ENCODE peak calls at places on chromosomes 2 and 18, in four cellular contexts. N is K562, K is HepG2, T is GM12878. P is an unnamed sample.

GRCh38 chr2:69221512-69221911 is 165.5 kb downstream of the GFPT1 start:
- DNase-seq in N (no peak), K (no peak), T (no peak), P (no peak)

GRCh38 chr2:134183679-134184078 is 70.2 kb upstream of the MGAT5 start:
- DNase-seq in N (no peak), K (no peak), T (no peak), P (no peak)

GRCh38 chr18:56124186-56124585 is 514.2 kb downstream of the TXNL1 start:
- DNase-seq in N (no peak), K (no peak), T (no peak), P (no peak)

GRCh38 chr18:13688191-13689136 is 37.9 kb downstream of the FAM210A start:
- DNase-seq in N (no peak), K (no peak), T (no peak), P (no peak)

GRCh38 chr2:182980115-182980514 is 58.1 kb downstream of the NCKAP1 start:
- DNase-seq in N (peak; percentile 24), K (peak; percentile 36), T (no peak), P (no peak)

GRCh38 chr2:152335016-152335850 is at the start of gene FMNL2:
- DNase-seq in N (peak; percentile 81), K (peak; percentile 88), T (peak; percentile 24), P (peak; percentile 57)

GRCh38 chr18:66548747-66549146 is 55.1 kb downstream of the CDH19 start:
- DNase-seq in N (no peak), K (no peak), T (no peak), P (no peak)

GRCh38 chr2:54424555-54425163 is 31.5 kb upstream of the SPTBN1 start:
- DNase-seq in N (no peak), K (peak; percentile 20), T (no peak), P (no peak)

GRCh38 chr2:235005603-235006259 is 53.9 kb downstream of the SH3BP4 start:
- DNase-seq in N (no peak), K (peak; percentile 98), T (no peak), P (peak; percentile 77)

GRCh38 chr2:231297108-231297908 is 98.2 kb upstream of the B3GNT7 start:
- DNase-seq in N (peak; percentile 68), K (peak; percentile 63), T (peak; percentile 36), P (peak; percentile 77)

GRCh38 chr2:1747065-1747941 is 3.0 kb upstream of the PXDN start:
- DNase-seq in N (no peak), K (no peak), T (no peak), P (no peak)

GRCh38 chr2:215059724-215060123 is 78.7 kb downstream of the ABCA12 start:
- DNase-seq in N (no peak), K (no peak), T (no peak), P (no peak)

GRCh38 chr2:100266126-100266525 is 56.2 kb downstream of the LONRF2 start:
- DNase-seq in N (no peak), K (no peak), T (no peak), P (no peak)

GRCh38 chr18:9091066-9091476 is 11.4 kb upstream of the NDUFV2 start:
- DNase-seq in N (no peak), K (no peak), T (no peak), P (no peak)

GRCh38 chr2:238797537-238797936 is 50.3 kb upstream of the TWIST2 start:
- DNase-seq in N (no peak), K (no peak), T (no peak), P (peak; percentile 1)

GRCh38 chr2:105645031-105645940 is 99.4 kb upstream of the NCK2 start:
- DNase-seq in N (no peak), K (no peak), T (no peak), P (peak; percentile 36)

GRCh38 chr2:105644174-105644980 is 100.3 kb upstream of the NCK2 start:
- DNase-seq in N (no peak), K (peak; percentile 41), T (no peak), P (no peak)

GRCh38 chr2:105645971-105646370 is 98.7 kb upstream of the NCK2 start:
- DNase-seq in N (no peak), K (no peak), T (no peak), P (no peak)

GRCh38 chr2:105641389-105641811 is 103.3 kb upstream of the NCK2 start:
- DNase-seq in N (no peak), K (no peak), T (no peak), P (no peak)

DNA sequence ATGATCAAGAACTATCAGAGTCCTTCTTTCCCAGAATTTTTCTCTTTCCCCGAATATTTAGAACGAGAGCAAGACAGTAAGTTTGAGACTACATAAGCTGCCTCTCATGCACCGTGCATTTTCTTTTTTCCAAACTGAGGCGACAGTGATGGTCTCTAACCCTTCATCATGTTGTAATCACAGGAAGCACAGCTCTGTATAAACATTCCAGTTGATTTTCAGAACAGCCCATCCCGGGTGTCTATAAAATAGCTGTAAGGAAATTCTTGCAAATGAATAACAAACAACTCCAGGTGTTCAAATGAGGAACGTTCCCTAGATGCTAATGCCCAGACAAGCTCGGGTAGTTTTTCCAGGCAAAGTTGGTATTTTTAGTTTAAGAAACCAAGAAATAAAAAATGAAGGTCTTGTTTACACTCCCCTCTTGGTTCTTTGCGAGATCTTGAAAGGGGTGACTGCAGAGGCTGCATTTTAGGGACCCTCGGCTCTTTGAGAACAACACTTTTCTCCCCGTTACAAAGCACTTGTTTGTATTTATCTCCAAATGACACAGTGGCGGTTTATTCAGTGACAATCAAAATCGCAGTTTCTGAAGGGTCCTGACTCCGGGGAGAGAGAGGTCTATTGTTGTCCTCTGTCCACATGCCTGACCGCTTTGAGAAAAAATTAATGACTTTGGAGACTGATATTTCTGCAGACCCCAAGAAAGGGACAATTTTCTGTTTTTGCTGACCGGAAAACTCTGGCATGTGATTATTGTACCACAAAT is 101.1 kb upstream of the NCK2 start:
- DNase-seq in N (no peak), K (peak; percentile 28), T (no peak), P (no peak)
- TF ChIP-seq ATF2 in N (no peak), K (no peak), T (no peak), P (no peak)

GRCh38 chr2:36655456-36655855 is 41.1 kb upstream of the VIT start:
- DNase-seq in N (no peak), K (no peak), T (no peak), P (no peak)

GRCh38 chr2:36650031-36650430 is 46.5 kb upstream of the VIT start:
- DNase-seq in N (no peak), K (peak; percentile 83), T (no peak), P (no peak)

GRCh38 chr2:36653155-36653554 is 43.4 kb upstream of the VIT start:
- DNase-seq in N (no peak), K (no peak), T (no peak), P (no peak)

GRCh38 chr2:36653967-36654694 is 42.4 kb upstream of the VIT start:
- DNase-seq in N (no peak), K (peak; percentile 70), T (no peak), P (no peak)

DNA sequence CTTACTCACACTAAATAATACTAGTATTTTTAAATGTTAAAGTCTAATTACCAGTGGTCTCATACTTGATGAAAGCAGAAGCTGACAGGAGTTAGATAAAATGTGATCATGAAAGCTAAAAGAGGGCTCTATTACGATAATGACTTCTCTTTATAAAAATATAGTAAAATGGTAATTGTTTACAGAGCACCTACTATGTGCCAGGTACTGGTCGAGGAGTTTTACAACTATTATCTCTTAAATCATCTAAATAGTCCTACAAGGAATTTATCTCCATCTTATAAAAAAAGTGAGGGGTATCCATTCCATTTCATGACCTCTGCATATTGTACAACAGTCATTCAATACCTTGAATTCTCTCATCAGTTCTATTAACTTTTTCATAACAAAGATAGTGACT is 46.1 kb upstream of the VIT start:
- DNase-seq in N (no peak), K (no peak), T (no peak), P (no peak)
- H3K9ac ChIP-seq in N (no peak overlapping the region), K (no peak overlapping the region), T (no peak overlapping the region), P (no peak overlapping the region)

DNA sequence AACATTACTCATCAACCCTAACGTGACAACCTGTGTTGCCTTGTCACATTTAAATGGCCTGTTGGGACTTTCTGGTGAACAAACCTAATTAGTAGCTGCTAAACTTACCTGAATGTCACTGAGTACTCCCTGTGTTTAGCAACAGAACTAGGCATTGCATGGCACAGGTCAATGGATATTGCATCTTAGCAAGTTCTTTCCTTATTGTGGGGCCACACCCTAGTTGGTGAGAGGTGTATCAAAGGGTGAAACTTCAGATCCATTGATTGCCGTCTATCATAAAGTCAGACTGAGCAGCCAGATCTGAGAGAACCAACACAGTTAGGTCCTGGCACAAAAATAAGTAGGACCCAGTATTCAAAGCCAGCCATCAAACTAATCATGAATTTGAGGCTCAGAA is 29.8 kb upstream of the ZNF385B start:
- DNase-seq in N (no peak), K (no peak), T (no peak), P (no peak)
- TF ChIP-seq ATF2 in N (no peak), K (no peak), T (no peak), P (no peak)

GRCh38 chr2:9439536-9439935 is 16.1 kb downstream of the CPSF3 start:
- DNase-seq in N (no peak), K (no peak), T (no peak), P (no peak)
- H3K9ac ChIP-seq in N (no peak overlapping the region), K (no peak overlapping the region), T (no peak overlapping the region), P (no peak overlapping the region)

GRCh38 chr2:24513672-24514071 is 22.6 kb downstream of the NCOA1 start:
- DNase-seq in N (no peak), K (no peak), T (no peak), P (no peak)

GRCh38 chr2:24515841-24516240 is 24.8 kb downstream of the NCOA1 start:
- DNase-seq in N (no peak), K (no peak), T (no peak), P (no peak)

GRCh38 chr2:24517247-24517646 is 26.2 kb downstream of the NCOA1 start:
- DNase-seq in N (no peak), K (no peak), T (no peak), P (no peak)

GRCh38 chr2:24514820-24515219 is 23.8 kb downstream of the NCOA1 start:
- DNase-seq in N (no peak), K (no peak), T (no peak), P (no peak)

GRCh38 chr2:24515335-24515734 is 24.3 kb downstream of the NCOA1 start:
- DNase-seq in N (no peak), K (no peak), T (no peak), P (no peak)
- TF ChIP-seq ATF2 in N (no peak), K (no peak), T (no peak), P (no peak)

GRCh38 chr18:23136326-23137092 is 1.2 kb downstream of the CABLES1 start:
- DNase-seq in N (no peak), K (no peak), T (no peak), P (no peak)

GRCh38 chr18:23137093-23137640 is 1.9 kb downstream of the CABLES1 start:
- DNase-seq in N (no peak), K (no peak), T (no peak), P (no peak)

GRCh38 chr18:23138470-23138869 is 3.2 kb downstream of the CABLES1 start:
- DNase-seq in N (no peak), K (no peak), T (no peak), P (no peak)

GRCh38 chr18:23135679-23136325 is 517 bp downstream of the CABLES1 start:
- DNase-seq in N (no peak), K (no peak), T (no peak), P (no peak)

DNA sequence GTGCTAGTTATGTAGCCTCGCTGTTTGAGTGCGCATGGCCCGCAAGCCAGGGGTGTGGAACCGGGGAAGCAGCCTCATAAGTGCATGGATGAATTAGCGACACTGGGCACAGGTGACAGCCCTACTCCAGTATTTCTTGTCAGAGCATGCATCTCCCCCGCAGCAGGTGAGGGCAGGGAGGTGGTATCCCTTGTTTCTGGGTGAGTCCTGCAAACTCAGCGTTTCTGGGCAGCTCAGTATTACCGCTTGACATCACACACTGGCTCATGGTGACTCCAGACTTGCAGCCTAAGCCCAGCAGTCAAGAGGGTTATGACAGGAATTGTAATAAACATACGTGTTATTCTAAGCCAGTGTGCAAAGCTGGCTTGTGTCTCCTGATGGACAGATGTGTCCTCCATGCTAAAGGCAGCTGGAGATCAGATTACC is 2.5 kb downstream of the CABLES1 start:
- DNase-seq in N (no peak), K (no peak), T (no peak), P (no peak)
- H3K9ac ChIP-seq in N (no peak overlapping the region), K (peak overlapping the region; percentile 86), T (peak overlapping the region; percentile 88), P (no peak overlapping the region)

P was measured in H1.